ENCODE peak calls at places on chromosome 10, in eight cellular contexts. Z, W, Q, G, K, X, Y and B are unnamed samples.

GRCh38 chr10:80177781-80178636 is 27.3 kb downstream of the ANXA11 start:
- DNase-seq in W (no peak), G (no peak), Q (no peak), Z (no peak), Y (no peak), X (no peak), K (no peak), B (no peak)

GRCh38 chr10:3858051-3858845 is 73.2 kb upstream of the KLF6 start:
- DNase-seq in Z (no peak), K (no peak), W (no peak), X (no peak), Y (no peak), G (no peak), Q (no peak), B (no peak)

GRCh38 chr10:22665329-22665728 is 49.0 kb downstream of the PIP4K2A start:
- DNase-seq in Q (no peak), G (no peak), Z (no peak), W (no peak), X (no peak), Y (no peak), K (no peak), B (no peak)

GRCh38 chr10:78925275-78925674 is 143.5 kb upstream of the ZMIZ1 start:
- DNase-seq in Q (no peak), K (no peak), W (no peak), Z (no peak), Y (no peak), G (no peak), X (no peak), B (no peak)

GRCh38 chr10:115432188-115432819 is 339.1 kb downstream of the ATRNL1 start:
- DNase-seq in Q (no peak), K (no peak), X (no peak), G (no peak), Y (peak), W (no peak), Z (no peak), B (no peak)

GRCh38 chr10:97593423-97593822 is 3.9 kb downstream of the C10orf62 start:
- DNase-seq in X (no peak), K (no peak), Y (no peak), Z (no peak), W (no peak), G (no peak), Q (no peak), B (no peak)

GRCh38 chr10:15158972-15159371 is 9.5 kb downstream of the NMT2 start:
- DNase-seq in Q (no peak), X (no peak), W (no peak), G (no peak), K (no peak), Y (no peak), Z (no peak), B (no peak)

GRCh38 chr10:35495521-35496238 is 109.5 kb upstream of the GJD4 start:
- DNase-seq in Z (no peak), Y (no peak), Q (no peak), K (no peak), G (no peak), X (peak), W (no peak), B (no peak)

GRCh38 chr10:52759154-52759553 is 13.4 kb downstream of the MBL2 start:
- DNase-seq in G (no peak), Z (no peak), Q (no peak), Y (no peak), X (no peak), W (no peak), K (no peak), B (no peak)